ENCODE peak calls at places on chromosomes 7 and 10, in eight cellular contexts. One of them, this sample, is unnamed.

GRCh38 chr10:59562126-59562525 is 147.5 kb downstream of the SLC16A9 start:
- DNase-seq in GM13977: no peak
- DNase-seq in HT1080: no peak
- DNase-seq in breast epithelium: no peak
- DNase-seq in fibroblast of the conjunctiva: no peak
- DNase-seq in H54: no peak
- DNase-seq in naive thymus-derived CD8-positive, alpha-beta T cell: no peak
- DNase-seq in heart right ventricle: no peak
- DNase-seq in this sample: no peak

GRCh38 chr10:64014281-64014680 is 493.1 kb downstream of the REEP3 start:
- DNase-seq in H54: no peak
- DNase-seq in GM13977: no peak
- DNase-seq in fibroblast of the conjunctiva: no peak
- DNase-seq in heart right ventricle: no peak
- DNase-seq in naive thymus-derived CD8-positive, alpha-beta T cell: no peak
- DNase-seq in breast epithelium: no peak
- DNase-seq in HT1080: no peak
- DNase-seq in this sample: no peak

GRCh38 chr7:66847879-66848810 is 72.9 kb upstream of the TMEM248 start:
- DNase-seq in fibroblast of the conjunctiva: peak; percentile 42
- DNase-seq in GM13977: no peak
- DNase-seq in naive thymus-derived CD8-positive, alpha-beta T cell: no peak
- DNase-seq in heart right ventricle: no peak
- DNase-seq in H54: no peak
- DNase-seq in HT1080: peak; percentile 79
- DNase-seq in breast epithelium: no peak
- DNase-seq in this sample: no peak

GRCh38 chr7:5406957-5407930 is 16.4 kb downstream of the TNRC18 start:
- DNase-seq in heart right ventricle: no peak
- DNase-seq in breast epithelium: no peak
- DNase-seq in HT1080: no peak
- DNase-seq in fibroblast of the conjunctiva: no peak
- DNase-seq in GM13977: no peak
- DNase-seq in naive thymus-derived CD8-positive, alpha-beta T cell: no peak
- DNase-seq in H54: no peak
- DNase-seq in this sample: no peak

GRCh38 chr7:33981686-33982424 is 76.5 kb downstream of the BMPER start:
- DNase-seq in H54: no peak
- DNase-seq in fibroblast of the conjunctiva: no peak
- DNase-seq in HT1080: peak; percentile 34
- DNase-seq in breast epithelium: no peak
- DNase-seq in GM13977: no peak
- DNase-seq in naive thymus-derived CD8-positive, alpha-beta T cell: no peak
- DNase-seq in heart right ventricle: no peak
- DNase-seq in this sample: no peak

GRCh38 chr7:78013368-78013767 is 214.8 kb downstream of the PHTF2 start:
- DNase-seq in fibroblast of the conjunctiva: no peak
- DNase-seq in heart right ventricle: no peak
- DNase-seq in naive thymus-derived CD8-positive, alpha-beta T cell: no peak
- DNase-seq in H54: no peak
- DNase-seq in HT1080: no peak
- DNase-seq in GM13977: no peak
- DNase-seq in breast epithelium: no peak
- DNase-seq in this sample: no peak

GRCh38 chr7:96953676-96954513 is 51.5 kb upstream of the DLX6 start:
- DNase-seq in fibroblast of the conjunctiva: no peak
- DNase-seq in HT1080: no peak
- DNase-seq in naive thymus-derived CD8-positive, alpha-beta T cell: no peak
- DNase-seq in GM13977: no peak
- DNase-seq in breast epithelium: no peak
- DNase-seq in heart right ventricle: no peak
- DNase-seq in H54: no peak
- DNase-seq in this sample: no peak

GRCh38 chr10:96310359-96310669 is 6.1 kb downstream of the DNTT start:
- DNase-seq in heart right ventricle: no peak
- DNase-seq in H54: no peak
- DNase-seq in fibroblast of the conjunctiva: no peak
- DNase-seq in breast epithelium: no peak
- DNase-seq in naive thymus-derived CD8-positive, alpha-beta T cell: no peak
- DNase-seq in HT1080: no peak
- DNase-seq in GM13977: no peak
- DNase-seq in this sample: no peak

GRCh38 chr10:88234332-88234731 is 348.8 kb downstream of the RNLS start:
- DNase-seq in HT1080: no peak
- DNase-seq in GM13977: no peak
- DNase-seq in fibroblast of the conjunctiva: no peak
- DNase-seq in heart right ventricle: no peak
- DNase-seq in breast epithelium: no peak
- DNase-seq in naive thymus-derived CD8-positive, alpha-beta T cell: no peak
- DNase-seq in H54: no peak
- DNase-seq in this sample: no peak

GRCh38 chr10:78952686-78953085 is 116.1 kb upstream of the ZMIZ1 start:
- DNase-seq in HT1080: no peak
- DNase-seq in fibroblast of the conjunctiva: peak; percentile 26
- DNase-seq in heart right ventricle: peak; percentile 42
- DNase-seq in H54: peak; percentile 59
- DNase-seq in breast epithelium: no peak
- DNase-seq in naive thymus-derived CD8-positive, alpha-beta T cell: no peak
- DNase-seq in GM13977: no peak
- DNase-seq in this sample: no peak

GRCh38 chr10:130013938-130014733 is 50.1 kb upstream of the EBF3 start:
- DNase-seq in naive thymus-derived CD8-positive, alpha-beta T cell: no peak
- DNase-seq in HT1080: no peak
- DNase-seq in heart right ventricle: no peak
- DNase-seq in breast epithelium: no peak
- DNase-seq in fibroblast of the conjunctiva: no peak
- DNase-seq in H54: no peak
- DNase-seq in GM13977: no peak
- DNase-seq in this sample: peak; percentile 82

GRCh38 chr10:93754761-93755160 is 3.0 kb upstream of the LGI1 start:
- DNase-seq in GM13977: no peak
- DNase-seq in heart right ventricle: no peak
- DNase-seq in fibroblast of the conjunctiva: no peak
- DNase-seq in HT1080: no peak
- DNase-seq in breast epithelium: no peak
- DNase-seq in H54: no peak
- DNase-seq in naive thymus-derived CD8-positive, alpha-beta T cell: no peak
- DNase-seq in this sample: no peak

GRCh38 chr7:157432957-157433576 is 96.3 kb downstream of the DNAJB6 start:
- DNase-seq in naive thymus-derived CD8-positive, alpha-beta T cell: peak; percentile 23
- DNase-seq in H54: peak; percentile 65
- DNase-seq in breast epithelium: no peak
- DNase-seq in GM13977: peak; percentile 73
- DNase-seq in heart right ventricle: no peak
- DNase-seq in fibroblast of the conjunctiva: no peak
- DNase-seq in HT1080: peak; percentile 28
- DNase-seq in this sample: peak; percentile 27

GRCh38 chr7:54349259-54349658 is 192.9 kb upstream of the VSTM2A start:
- DNase-seq in H54: peak; percentile 30
- DNase-seq in HT1080: peak; percentile 73
- DNase-seq in naive thymus-derived CD8-positive, alpha-beta T cell: no peak
- DNase-seq in GM13977: no peak
- DNase-seq in heart right ventricle: no peak
- DNase-seq in fibroblast of the conjunctiva: peak; percentile 20
- DNase-seq in breast epithelium: no peak
- DNase-seq in this sample: no peak

GRCh38 chr10:3071405-3072198 is 4.3 kb downstream of the PFKP start:
- DNase-seq in GM13977: no peak
- DNase-seq in HT1080: peak; percentile 96
- DNase-seq in naive thymus-derived CD8-positive, alpha-beta T cell: no peak
- DNase-seq in heart right ventricle: no peak
- DNase-seq in H54: peak; percentile 91
- DNase-seq in fibroblast of the conjunctiva: no peak
- DNase-seq in breast epithelium: no peak
- DNase-seq in this sample: no peak

GRCh38 chr10:24415455-24416169 is 206.7 kb downstream of the KIAA1217 start:
- DNase-seq in naive thymus-derived CD8-positive, alpha-beta T cell: no peak
- DNase-seq in GM13977: no peak
- DNase-seq in heart right ventricle: peak; percentile 84
- DNase-seq in fibroblast of the conjunctiva: peak; percentile 29
- DNase-seq in breast epithelium: peak; percentile 81
- DNase-seq in H54: no peak
- DNase-seq in HT1080: no peak
- DNase-seq in this sample: peak; percentile 96

GRCh38 chr10:72170263-72170662 is 45.5 kb upstream of the ANAPC16 start:
- DNase-seq in breast epithelium: peak; percentile 30
- DNase-seq in naive thymus-derived CD8-positive, alpha-beta T cell: no peak
- DNase-seq in heart right ventricle: peak; percentile 36
- DNase-seq in H54: no peak
- DNase-seq in fibroblast of the conjunctiva: no peak
- DNase-seq in GM13977: no peak
- DNase-seq in HT1080: peak; percentile 21
- DNase-seq in this sample: no peak

GRCh38 chr7:106814887-106815286 is 50.2 kb upstream of the PIK3CG start:
- DNase-seq in GM13977: no peak
- DNase-seq in fibroblast of the conjunctiva: no peak
- DNase-seq in naive thymus-derived CD8-positive, alpha-beta T cell: no peak
- DNase-seq in breast epithelium: no peak
- DNase-seq in heart right ventricle: no peak
- DNase-seq in H54: no peak
- DNase-seq in HT1080: no peak
- DNase-seq in this sample: no peak